ENCODE peak calls at places on chromosome 19, in four cellular contexts. Z is NB4, P is HCT116, M is kidney epithelial cell. E is an unnamed sample.

GRCh38 chr19:54325194-54325621 is 12.2 kb upstream of the LILRA5 start:
- DNase-seq in Z (peak; percentile 60), P (peak; percentile 31), M (no peak), E (peak; percentile 70)

GRCh38 chr19:34808566-34808965 is 35.6 kb upstream of the ZNF599 start:
- DNase-seq in Z (no peak), P (no peak), M (peak; percentile 2), E (no peak)

GRCh38 chr19:11375143-11375948 is 880 bp downstream of the SWSAP1 start:
- DNase-seq in Z (peak; percentile 77), P (no peak), M (no peak), E (peak; percentile 58)

GRCh38 chr19:8596168-8596567 is 14.3 kb downstream of the ADAMTS10 start:
- DNase-seq in Z (no peak), P (no peak), M (no peak), E (no peak)

GRCh38 chr19:45276284-45276687 is 25.2 kb downstream of the MARK4 start:
- DNase-seq in Z (no peak), P (no peak), M (no peak), E (no peak)

GRCh38 chr19:38852231-38853044 is 2.7 kb upstream of the HNRNPL start:
- DNase-seq in Z (peak; percentile 77), P (no peak), M (no peak), E (peak; percentile 52)

GRCh38 chr19:5035817-5036732 is 67.2 kb downstream of the KDM4B start:
- DNase-seq in Z (no peak), P (no peak), M (no peak), E (no peak)

GRCh38 chr19:44785271-44785670 is 7.6 kb downstream of the CBLC start:
- DNase-seq in Z (no peak), P (no peak), M (no peak), E (no peak)

GRCh38 chr19:15297416-15298224 is 34.7 kb downstream of the BRD4 start:
- DNase-seq in Z (no peak), P (peak; percentile 59), M (no peak), E (no peak)

GRCh38 chr19:18029617-18030338 is 21.8 kb downstream of the ARRDC2 start:
- DNase-seq in Z (no peak), P (peak; percentile 59), M (no peak), E (no peak)

GRCh38 chr19:8158411-8159074 is 9.2 kb upstream of the FBN3 start:
- DNase-seq in Z (peak; percentile 97), P (peak; percentile 79), M (peak; percentile 42), E (peak; percentile 86)

GRCh38 chr19:52942371-52943133 is 19.3 kb upstream of the ZNF888 start:
- DNase-seq in Z (peak; percentile 89), P (peak; percentile 59), M (no peak), E (peak; percentile 95)

GRCh38 chr19:33394006-33394722 is 20.7 kb downstream of the CEBPG start:
- DNase-seq in Z (peak; percentile 83), P (no peak), M (no peak), E (no peak)

GRCh38 chr19:43763473-43763939 is 8.7 kb upstream of the SMG9 start:
- DNase-seq in Z (no peak), P (no peak), M (no peak), E (peak; percentile 52)

GRCh38 chr19:31303262-31303815 is 45.9 kb downstream of the TSHZ3 start:
- DNase-seq in Z (no peak), P (no peak), M (no peak), E (no peak)

GRCh38 chr19:58562126-58563033 is 4.0 kb upstream of the UBE2M start:
- DNase-seq in Z (no peak), P (no peak), M (no peak), E (peak; percentile 42)

GRCh38 chr19:52621376-52621775 is 16.8 kb downstream of the ZNF83 start:
- DNase-seq in Z (no peak), P (no peak), M (no peak), E (no peak)

GRCh38 chr19:8531470-8531869 is 17.5 kb upstream of the ZNF414 start:
- DNase-seq in Z (peak; percentile 37), P (no peak), M (no peak), E (no peak)

GRCh38 chr19:5103061-5103701 is 134.3 kb downstream of the KDM4B start:
- DNase-seq in Z (no peak), P (no peak), M (no peak), E (no peak)

GRCh38 chr19:14089662-14090508 is 666 bp downstream of the SAMD1 start:
- DNase-seq in Z (peak; percentile 71), P (no peak), M (no peak), E (peak; percentile 72)
- TF ChIP-seq CTCF in Z (no peak), P (no peak), M (no peak), E (peak; percentile 10)

GRCh38 chr19:49667473-49667872 is 1.7 kb downstream of the BCL2L12 start:
- DNase-seq in Z (no peak), P (no peak), M (no peak), E (no peak)
- TF ChIP-seq CTCF in Z (no peak), P (no peak), M (no peak), E (no peak)

GRCh38 chr19:484494-484893 is 11.8 kb upstream of the MADCAM1 start:
- DNase-seq in Z (no peak), P (no peak), M (no peak), E (no peak)

GRCh38 chr19:483332-484072 is 12.8 kb upstream of the MADCAM1 start:
- DNase-seq in Z (no peak), P (no peak), M (no peak), E (no peak)

GRCh38 chr19:480016-480855 is 16.1 kb upstream of the MADCAM1 start:
- DNase-seq in Z (peak; percentile 46), P (no peak), M (no peak), E (no peak)

GRCh38 chr19:485122-485521 is 11.2 kb upstream of the MADCAM1 start:
- DNase-seq in Z (no peak), P (no peak), M (no peak), E (no peak)

GRCh38 chr19:482186-483041 is 13.9 kb upstream of the MADCAM1 start:
- DNase-seq in Z (no peak), P (no peak), M (no peak), E (no peak)
- TF ChIP-seq CTCF in Z (no peak), P (no peak), M (no peak), E (no peak)

DNA sequence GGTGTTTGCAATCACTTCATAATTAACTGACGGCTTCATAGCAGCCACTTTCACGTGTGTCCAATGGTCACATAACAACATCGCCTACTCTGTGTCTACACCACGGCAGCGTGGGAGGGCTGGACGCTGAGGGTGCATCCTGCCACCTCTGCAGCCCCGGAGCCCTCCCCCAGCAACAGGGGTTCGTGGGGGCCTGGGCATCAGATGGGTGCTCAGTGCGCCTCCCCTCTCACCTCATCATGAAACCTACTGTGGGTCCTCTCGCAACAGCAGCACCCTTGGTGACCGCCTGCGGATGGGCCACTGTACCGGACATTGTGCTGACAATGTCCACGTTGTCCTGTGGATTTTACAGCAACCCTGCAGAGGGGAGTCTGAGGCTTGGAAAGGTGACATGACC is 193.5 kb downstream of the UQCRFS1 start:
- DNase-seq in Z (no peak), P (no peak), M (no peak), E (no peak)
- TF ChIP-seq CTCF in Z (no peak), P (no peak), M (no peak), E (no peak)

DNA sequence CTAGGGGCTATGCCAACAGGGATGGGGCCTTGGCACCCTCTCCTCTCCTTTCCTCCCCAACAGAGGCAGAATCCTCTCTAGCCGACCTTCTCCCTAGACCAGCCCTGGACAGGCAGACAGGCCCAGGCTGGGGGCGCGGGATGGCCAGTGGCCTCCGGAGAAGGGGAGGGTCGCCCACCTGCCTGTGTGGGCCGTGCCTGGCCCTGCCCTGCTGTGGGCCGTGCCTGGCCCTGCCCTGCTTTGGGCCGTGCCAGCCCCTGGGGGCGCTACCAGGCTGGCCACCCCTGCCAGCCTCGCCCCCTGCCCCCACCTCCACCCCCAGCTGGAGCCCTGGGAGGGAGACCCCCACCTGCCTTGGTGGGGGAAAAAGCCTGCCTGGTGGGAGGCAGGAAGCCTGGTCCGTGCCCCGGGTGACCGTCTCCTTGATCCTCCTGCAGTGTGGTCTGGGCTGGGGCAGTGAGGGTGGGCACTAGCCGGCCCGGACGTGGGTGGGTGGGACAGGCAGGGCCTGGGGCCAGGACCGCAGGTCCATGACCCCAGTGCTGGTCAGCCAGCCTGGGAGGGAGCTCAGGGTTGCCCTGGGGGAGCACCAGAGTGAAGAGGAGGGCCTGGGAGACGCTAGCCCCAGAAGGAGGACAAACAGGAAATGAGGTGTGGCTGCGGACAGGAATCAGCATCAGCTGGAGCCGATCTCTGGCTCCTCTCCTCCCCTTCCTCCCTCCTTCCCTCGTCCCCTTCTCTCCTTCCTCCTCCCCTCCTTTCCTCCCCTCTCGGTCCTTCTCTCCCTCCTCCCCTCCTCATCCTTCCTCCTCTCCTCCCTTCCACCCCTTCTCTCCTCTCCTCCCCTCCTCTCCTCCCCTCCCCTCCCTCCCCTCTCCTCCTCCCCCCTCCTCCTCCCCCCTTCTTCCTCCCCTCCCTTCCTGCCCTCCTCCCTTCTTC is 5.1 kb upstream of the MKNK2 start:
- DNase-seq in Z (no peak), P (peak; percentile 53), M (no peak), E (no peak)
- TF ChIP-seq CTCF in Z (no peak), P (peak; percentile 18), M (peak; percentile 16), E (no peak)

E was measured in GM20000.